ENCODE peak calls at places on chromosomes 12 and 14, in nine cellular contexts. One of them, this sample, is unnamed.

GRCh38 chr14:21098134-21098891 is at the start of gene ZNF219:
- DNase-seq in nephron progenitor cell: peak
- DNase-seq in AG10803: peak
- DNase-seq in adrenal gland: peak
- DNase-seq in WTC11: peak
- DNase-seq in brain microvascular endothelial cell: no peak
- DNase-seq in fibroblast of pulmonary artery: peak
- DNase-seq in GM12864: no peak
- DNase-seq in OCI-LY7: peak
- DNase-seq in this sample: peak

GRCh38 chr14:104881369-104881979 is 16.4 kb downstream of the CEP170B start:
- DNase-seq in nephron progenitor cell: no peak
- DNase-seq in AG10803: no peak
- DNase-seq in adrenal gland: peak
- DNase-seq in WTC11: no peak
- DNase-seq in brain microvascular endothelial cell: no peak
- DNase-seq in fibroblast of pulmonary artery: no peak
- DNase-seq in GM12864: no peak
- DNase-seq in OCI-LY7: no peak
- DNase-seq in this sample: no peak

GRCh38 chr12:20946732-20947131 is 136.2 kb downstream of the SLCO1B3 start:
- DNase-seq in nephron progenitor cell: peak
- DNase-seq in AG10803: no peak
- DNase-seq in adrenal gland: no peak
- DNase-seq in WTC11: peak
- DNase-seq in brain microvascular endothelial cell: peak
- DNase-seq in fibroblast of pulmonary artery: peak
- DNase-seq in GM12864: no peak
- DNase-seq in OCI-LY7: peak
- DNase-seq in this sample: peak

GRCh38 chr14:77219591-77219990 is 38.0 kb downstream of the TMEM63C start:
- DNase-seq in nephron progenitor cell: no peak
- DNase-seq in AG10803: no peak
- DNase-seq in adrenal gland: peak
- DNase-seq in WTC11: no peak
- DNase-seq in brain microvascular endothelial cell: no peak
- DNase-seq in fibroblast of pulmonary artery: no peak
- DNase-seq in GM12864: no peak
- DNase-seq in OCI-LY7: no peak
- DNase-seq in this sample: no peak

GRCh38 chr14:31819281-31819680 is 257.8 kb upstream of the ARHGAP5 start:
- DNase-seq in nephron progenitor cell: no peak
- DNase-seq in AG10803: no peak
- DNase-seq in adrenal gland: no peak
- DNase-seq in WTC11: no peak
- DNase-seq in brain microvascular endothelial cell: no peak
- DNase-seq in fibroblast of pulmonary artery: no peak
- DNase-seq in GM12864: no peak
- DNase-seq in OCI-LY7: no peak
- DNase-seq in this sample: no peak

GRCh38 chr12:19220861-19221466 is 91.4 kb downstream of the PLEKHA5 start:
- DNase-seq in nephron progenitor cell: no peak
- DNase-seq in AG10803: peak
- DNase-seq in adrenal gland: no peak
- DNase-seq in WTC11: no peak
- DNase-seq in brain microvascular endothelial cell: peak
- DNase-seq in fibroblast of pulmonary artery: peak
- DNase-seq in GM12864: no peak
- DNase-seq in OCI-LY7: no peak
- DNase-seq in this sample: no peak

GRCh38 chr14:68819260-68819691 is 26.4 kb upstream of the ZFP36L1 start:
- DNase-seq in nephron progenitor cell: peak
- DNase-seq in AG10803: peak
- DNase-seq in adrenal gland: no peak
- DNase-seq in WTC11: peak
- DNase-seq in brain microvascular endothelial cell: peak
- DNase-seq in fibroblast of pulmonary artery: peak
- DNase-seq in GM12864: no peak
- DNase-seq in OCI-LY7: no peak
- DNase-seq in this sample: peak

GRCh38 chr12:8870591-8870990 is 43.7 kb upstream of the PHC1 start:
- DNase-seq in nephron progenitor cell: no peak
- DNase-seq in AG10803: no peak
- DNase-seq in adrenal gland: no peak
- DNase-seq in WTC11: no peak
- DNase-seq in brain microvascular endothelial cell: no peak
- DNase-seq in fibroblast of pulmonary artery: no peak
- DNase-seq in GM12864: no peak
- DNase-seq in OCI-LY7: no peak
- DNase-seq in this sample: no peak

GRCh38 chr12:103279444-103279843 is 216.3 kb downstream of the C12orf42 start:
- DNase-seq in nephron progenitor cell: no peak
- DNase-seq in AG10803: no peak
- DNase-seq in adrenal gland: no peak
- DNase-seq in WTC11: no peak
- DNase-seq in brain microvascular endothelial cell: no peak
- DNase-seq in fibroblast of pulmonary artery: no peak
- DNase-seq in GM12864: peak
- DNase-seq in OCI-LY7: no peak
- DNase-seq in this sample: peak

GRCh38 chr14:51451561-51451960 is 200.1 kb upstream of the FRMD6 start:
- DNase-seq in nephron progenitor cell: no peak
- DNase-seq in AG10803: no peak
- DNase-seq in adrenal gland: no peak
- DNase-seq in WTC11: no peak
- DNase-seq in brain microvascular endothelial cell: no peak
- DNase-seq in fibroblast of pulmonary artery: no peak
- DNase-seq in GM12864: no peak
- DNase-seq in OCI-LY7: no peak
- DNase-seq in this sample: no peak

GRCh38 chr12:95059984-95060383 is 13.4 kb downstream of the NR2C1 start:
- DNase-seq in nephron progenitor cell: no peak
- DNase-seq in AG10803: no peak
- DNase-seq in adrenal gland: no peak
- DNase-seq in WTC11: no peak
- DNase-seq in brain microvascular endothelial cell: no peak
- DNase-seq in fibroblast of pulmonary artery: no peak
- DNase-seq in GM12864: no peak
- DNase-seq in OCI-LY7: no peak
- DNase-seq in this sample: no peak

GRCh38 chr14:92792885-92793284 is 1.2 kb upstream of the GOLGA5 start:
- DNase-seq in nephron progenitor cell: no peak
- DNase-seq in AG10803: peak
- DNase-seq in adrenal gland: no peak
- DNase-seq in WTC11: no peak
- DNase-seq in brain microvascular endothelial cell: no peak
- DNase-seq in fibroblast of pulmonary artery: no peak
- DNase-seq in GM12864: no peak
- DNase-seq in OCI-LY7: no peak
- DNase-seq in this sample: no peak

GRCh38 chr12:591167-591570 is 72.1 kb downstream of the NINJ2 start:
- DNase-seq in nephron progenitor cell: no peak
- DNase-seq in AG10803: no peak
- DNase-seq in adrenal gland: no peak
- DNase-seq in WTC11: no peak
- DNase-seq in brain microvascular endothelial cell: no peak
- DNase-seq in fibroblast of pulmonary artery: no peak
- DNase-seq in GM12864: no peak
- DNase-seq in OCI-LY7: no peak
- DNase-seq in this sample: no peak

GRCh38 chr12:100404769-100405407 is 48.0 kb downstream of the SLC17A8 start:
- DNase-seq in nephron progenitor cell: peak
- DNase-seq in AG10803: peak
- DNase-seq in adrenal gland: no peak
- DNase-seq in WTC11: peak
- DNase-seq in brain microvascular endothelial cell: peak
- DNase-seq in fibroblast of pulmonary artery: peak
- DNase-seq in GM12864: peak
- DNase-seq in OCI-LY7: peak
- DNase-seq in this sample: peak

GRCh38 chr12:112503521-112503920 is 84.8 kb downstream of the PTPN11 start:
- DNase-seq in nephron progenitor cell: no peak
- DNase-seq in AG10803: no peak
- DNase-seq in adrenal gland: no peak
- DNase-seq in WTC11: no peak
- DNase-seq in brain microvascular endothelial cell: no peak
- DNase-seq in fibroblast of pulmonary artery: no peak
- DNase-seq in GM12864: no peak
- DNase-seq in OCI-LY7: no peak
- DNase-seq in this sample: no peak

GRCh38 chr12:112506513-112507166 is 87.9 kb downstream of the PTPN11 start:
- DNase-seq in nephron progenitor cell: no peak
- DNase-seq in AG10803: no peak
- DNase-seq in adrenal gland: no peak
- DNase-seq in WTC11: no peak
- DNase-seq in brain microvascular endothelial cell: no peak
- DNase-seq in fibroblast of pulmonary artery: peak
- DNase-seq in GM12864: no peak
- DNase-seq in OCI-LY7: no peak
- DNase-seq in this sample: no peak
- TF ChIP-seq CTCF in nephron progenitor cell: no peak
- TF ChIP-seq CTCF in AG10803: no peak
- TF ChIP-seq CTCF in adrenal gland: no peak
- TF ChIP-seq CTCF in WTC11: no peak
- TF ChIP-seq CTCF in brain microvascular endothelial cell: peak
- TF ChIP-seq CTCF in fibroblast of pulmonary artery: no peak
- TF ChIP-seq CTCF in GM12864: peak
- TF ChIP-seq CTCF in OCI-LY7: no peak
- TF ChIP-seq CTCF in this sample: no peak

GRCh38 chr14:22918809-22919600 is at the start of gene RBM23:
- DNase-seq in nephron progenitor cell: peak
- DNase-seq in AG10803: peak
- DNase-seq in adrenal gland: peak
- DNase-seq in WTC11: peak
- DNase-seq in brain microvascular endothelial cell: peak
- DNase-seq in fibroblast of pulmonary artery: peak
- DNase-seq in GM12864: peak
- DNase-seq in OCI-LY7: peak
- DNase-seq in this sample: peak
- TF ChIP-seq CTCF in nephron progenitor cell: no peak
- TF ChIP-seq CTCF in AG10803: no peak
- TF ChIP-seq CTCF in adrenal gland: no peak
- TF ChIP-seq CTCF in WTC11: no peak
- TF ChIP-seq CTCF in brain microvascular endothelial cell: no peak
- TF ChIP-seq CTCF in fibroblast of pulmonary artery: no peak
- TF ChIP-seq CTCF in GM12864: no peak
- TF ChIP-seq CTCF in OCI-LY7: no peak
- TF ChIP-seq CTCF in this sample: no peak

GRCh38 chr14:72711936-72712335 is 182.0 kb downstream of the DPF3 start:
- DNase-seq in nephron progenitor cell: no peak
- DNase-seq in AG10803: no peak
- DNase-seq in adrenal gland: no peak
- DNase-seq in WTC11: no peak
- DNase-seq in brain microvascular endothelial cell: no peak
- DNase-seq in fibroblast of pulmonary artery: no peak
- DNase-seq in GM12864: no peak
- DNase-seq in OCI-LY7: no peak
- DNase-seq in this sample: no peak
- TF ChIP-seq CTCF in nephron progenitor cell: no peak
- TF ChIP-seq CTCF in AG10803: no peak
- TF ChIP-seq CTCF in adrenal gland: no peak
- TF ChIP-seq CTCF in WTC11: no peak
- TF ChIP-seq CTCF in brain microvascular endothelial cell: no peak
- TF ChIP-seq CTCF in fibroblast of pulmonary artery: no peak
- TF ChIP-seq CTCF in GM12864: no peak
- TF ChIP-seq CTCF in OCI-LY7: no peak
- TF ChIP-seq CTCF in this sample: no peak

GRCh38 chr14:36070056-36071043 is 106.2 kb downstream of the PTCSC3 start:
- DNase-seq in nephron progenitor cell: peak
- DNase-seq in AG10803: peak
- DNase-seq in adrenal gland: peak
- DNase-seq in WTC11: peak
- DNase-seq in brain microvascular endothelial cell: peak
- DNase-seq in fibroblast of pulmonary artery: peak
- DNase-seq in GM12864: no peak
- DNase-seq in OCI-LY7: peak
- DNase-seq in this sample: peak
- TF ChIP-seq CTCF in nephron progenitor cell: peak
- TF ChIP-seq CTCF in AG10803: peak
- TF ChIP-seq CTCF in adrenal gland: peak
- TF ChIP-seq CTCF in WTC11: peak
- TF ChIP-seq CTCF in brain microvascular endothelial cell: peak
- TF ChIP-seq CTCF in fibroblast of pulmonary artery: peak
- TF ChIP-seq CTCF in GM12864: peak
- TF ChIP-seq CTCF in OCI-LY7: peak
- TF ChIP-seq CTCF in this sample: peak

GRCh38 chr12:119020377-119021360 is 39.3 kb downstream of the SRRM4 start:
- DNase-seq in nephron progenitor cell: peak
- DNase-seq in AG10803: no peak
- DNase-seq in adrenal gland: peak
- DNase-seq in WTC11: peak
- DNase-seq in brain microvascular endothelial cell: no peak
- DNase-seq in fibroblast of pulmonary artery: no peak
- DNase-seq in GM12864: no peak
- DNase-seq in OCI-LY7: peak
- DNase-seq in this sample: peak
- TF ChIP-seq CTCF in nephron progenitor cell: peak
- TF ChIP-seq CTCF in AG10803: no peak
- TF ChIP-seq CTCF in adrenal gland: no peak
- TF ChIP-seq CTCF in WTC11: peak
- TF ChIP-seq CTCF in brain microvascular endothelial cell: peak
- TF ChIP-seq CTCF in fibroblast of pulmonary artery: no peak
- TF ChIP-seq CTCF in GM12864: peak
- TF ChIP-seq CTCF in OCI-LY7: peak
- TF ChIP-seq CTCF in this sample: peak

GRCh38 chr12:42792265-42792664 is 202.7 kb upstream of the PRICKLE1 start:
- DNase-seq in nephron progenitor cell: no peak
- DNase-seq in AG10803: no peak
- DNase-seq in adrenal gland: no peak
- DNase-seq in WTC11: no peak
- DNase-seq in brain microvascular endothelial cell: no peak
- DNase-seq in fibroblast of pulmonary artery: no peak
- DNase-seq in GM12864: no peak
- DNase-seq in OCI-LY7: no peak
- DNase-seq in this sample: no peak
- TF ChIP-seq CTCF in nephron progenitor cell: peak
- TF ChIP-seq CTCF in AG10803: no peak
- TF ChIP-seq CTCF in adrenal gland: no peak
- TF ChIP-seq CTCF in WTC11: no peak
- TF ChIP-seq CTCF in brain microvascular endothelial cell: peak
- TF ChIP-seq CTCF in fibroblast of pulmonary artery: no peak
- TF ChIP-seq CTCF in GM12864: no peak
- TF ChIP-seq CTCF in OCI-LY7: no peak
- TF ChIP-seq CTCF in this sample: no peak

GRCh38 chr14:66109426-66109825 is 376.7 kb upstream of the CCDC196 start:
- DNase-seq in nephron progenitor cell: no peak
- DNase-seq in AG10803: no peak
- DNase-seq in adrenal gland: no peak
- DNase-seq in WTC11: no peak
- DNase-seq in brain microvascular endothelial cell: no peak
- DNase-seq in fibroblast of pulmonary artery: no peak
- DNase-seq in GM12864: no peak
- DNase-seq in OCI-LY7: no peak
- DNase-seq in this sample: no peak
- TF ChIP-seq CTCF in nephron progenitor cell: no peak
- TF ChIP-seq CTCF in AG10803: no peak
- TF ChIP-seq CTCF in adrenal gland: no peak
- TF ChIP-seq CTCF in WTC11: no peak
- TF ChIP-seq CTCF in brain microvascular endothelial cell: no peak
- TF ChIP-seq CTCF in fibroblast of pulmonary artery: no peak
- TF ChIP-seq CTCF in GM12864: peak
- TF ChIP-seq CTCF in OCI-LY7: no peak
- TF ChIP-seq CTCF in this sample: no peak

GRCh38 chr12:89461649-89462612 is 62.7 kb downstream of the GALNT4 start:
- DNase-seq in nephron progenitor cell: no peak
- DNase-seq in AG10803: peak
- DNase-seq in adrenal gland: no peak
- DNase-seq in WTC11: no peak
- DNase-seq in brain microvascular endothelial cell: no peak
- DNase-seq in fibroblast of pulmonary artery: peak
- DNase-seq in GM12864: no peak
- DNase-seq in OCI-LY7: peak
- DNase-seq in this sample: peak
- TF ChIP-seq CTCF in nephron progenitor cell: peak
- TF ChIP-seq CTCF in AG10803: peak
- TF ChIP-seq CTCF in adrenal gland: peak
- TF ChIP-seq CTCF in WTC11: peak
- TF ChIP-seq CTCF in brain microvascular endothelial cell: peak
- TF ChIP-seq CTCF in fibroblast of pulmonary artery: peak
- TF ChIP-seq CTCF in GM12864: peak
- TF ChIP-seq CTCF in OCI-LY7: peak
- TF ChIP-seq CTCF in this sample: no peak